ENCODE peak calls at places on chromosomes 13 and 19, in five cellular contexts. N, D, E, W and A are unnamed samples.
A peak's percentile ranks its signal among the peaks of the same experiment; 100 is the strongest.

GRCh38 chr13:77377016-77377415 is 50.1 kb upstream of the MYCBP2 start:
- DNase-seq in N (no peak), W (no peak), E (no peak), D (no peak), A (no peak)

GRCh38 chr13:110018009-110018408 is 231.6 kb upstream of the IRS2 start:
- DNase-seq in W (no peak), D (no peak), E (no peak), N (no peak), A (no peak)

GRCh38 chr13:113555141-113555540 is 29.4 kb upstream of the TFDP1 start:
- DNase-seq in E (no peak), N (no peak), W (no peak), D (no peak), A (no peak)

GRCh38 chr13:48412881-48413351 is at the start of gene LPAR6:
- DNase-seq in N (peak; percentile 3), D (peak; percentile 86), E (peak; percentile 88), W (no peak), A (peak; percentile 78)

GRCh38 chr13:110758195-110758594 is 44.7 kb downstream of the ING1 start:
- DNase-seq in E (peak; percentile 55), W (no peak), D (peak; percentile 58), N (no peak), A (no peak)

GRCh38 chr13:77349365-77349764 is 22.5 kb upstream of the MYCBP2 start:
- DNase-seq in N (no peak), W (no peak), E (no peak), D (no peak), A (no peak)

GRCh38 chr13:51674276-51674675 is 90.0 kb downstream of the WDFY2 start:
- DNase-seq in E (no peak), N (no peak), D (no peak), W (no peak), A (peak; percentile 81)

GRCh38 chr19:45913874-45914830 is at the start of gene NANOS2:
- DNase-seq in D (peak; percentile 25), W (peak; percentile 66), E (no peak), N (no peak), A (peak; percentile 54)

GRCh38 chr13:40389081-40389641 is 277.3 kb downstream of the FOXO1 start:
- DNase-seq in W (no peak), E (peak; percentile 28), N (peak; percentile 35), D (no peak), A (no peak)

GRCh38 chr13:36088001-36088400 is 43.2 kb downstream of the DCLK1 start:
- DNase-seq in W (no peak), D (no peak), N (no peak), E (no peak), A (no peak)

GRCh38 chr19:604355-604754 is 14.7 kb downstream of the HCN2 start:
- DNase-seq in D (peak; percentile 17), N (no peak), W (no peak), E (no peak), A (no peak)

GRCh38 chr19:42601811-42602443 is 7.2 kb upstream of the CEACAM8 start:
- DNase-seq in N (no peak), W (no peak), D (peak; percentile 50), E (peak; percentile 50), A (peak; percentile 78)

GRCh38 chr13:26699197-26699490 is 61.4 kb downstream of the GPR12 start:
- DNase-seq in D (no peak), E (no peak), N (no peak), W (no peak), A (no peak)

GRCh38 chr13:27744861-27745260 is 47.4 kb upstream of the GSX1 start:
- DNase-seq in W (peak; percentile 18), N (no peak), E (no peak), D (no peak), A (peak; percentile 35)

GRCh38 chr19:36605839-36606478 is 846 bp downstream of the ZNF382 start:
- DNase-seq in E (no peak), W (no peak), N (no peak), D (peak; percentile 41), A (no peak)

GRCh38 chr19:3538965-3539742 is at the start of gene TEKTIP1:
- DNase-seq in N (no peak), W (peak; percentile 50), E (peak; percentile 32), D (no peak), A (peak; percentile 57)

GRCh38 chr13:27372896-27373295 is 51.5 kb upstream of the GTF3A start:
- DNase-seq in N (no peak), D (no peak), W (peak; percentile 72), E (no peak), A (peak; percentile 48)

GRCh38 chr13:37127706-37128241 is 22.3 kb upstream of the CSNK1A1L start:
- DNase-seq in E (peak; percentile 84), D (peak; percentile 93), N (no peak), W (no peak), A (no peak)

GRCh38 chr19:23917856-23918255 is 3.2 kb downstream of the ZNF726 start:
- DNase-seq in W (no peak), N (no peak), D (no peak), E (peak; percentile 1), A (peak; percentile 87)

GRCh38 chr13:60654405-60654804 is 257.4 kb downstream of the TDRD3 start:
- DNase-seq in W (peak; percentile 39), N (no peak), D (peak; percentile 41), E (peak; percentile 22), A (peak; percentile 68)